ENCODE peak calls at places on chromosomes 4 and X, in ten cellular contexts. One of them, this sample, is unnamed.

GRCh38 chr4:52979020-52979419 is 116.9 kb downstream of the RASL11B start:
- DNase-seq in kidney: no peak
- DNase-seq in GM06990: no peak
- DNase-seq in neural progenitor cell: no peak
- DNase-seq in ascending aorta: no peak
- DNase-seq in fibroblast of mammary gland: peak
- DNase-seq in activated B cell treated with CpG ODN at 0.5 μM for 24 hours: no peak
- DNase-seq in GM10248: no peak
- DNase-seq in lower leg skin: no peak
- DNase-seq in stomach: no peak
- DNase-seq in this sample: no peak

GRCh38 chr4:156322592-156322991 is 368.9 kb upstream of the CTSO start:
- DNase-seq in neural progenitor cell: no peak
- DNase-seq in GM10248: no peak
- DNase-seq in stomach: no peak
- DNase-seq in lower leg skin: no peak
- DNase-seq in activated B cell treated with CpG ODN at 0.5 μM for 24 hours: no peak
- DNase-seq in fibroblast of mammary gland: peak
- DNase-seq in GM06990: no peak
- DNase-seq in ascending aorta: no peak
- DNase-seq in kidney: no peak
- DNase-seq in this sample: no peak

GRCh38 chr4:53061467-53061866 is 199.3 kb downstream of the RASL11B start:
- DNase-seq in neural progenitor cell: no peak
- DNase-seq in GM10248: no peak
- DNase-seq in kidney: no peak
- DNase-seq in ascending aorta: no peak
- DNase-seq in lower leg skin: no peak
- DNase-seq in fibroblast of mammary gland: no peak
- DNase-seq in activated B cell treated with CpG ODN at 0.5 μM for 24 hours: no peak
- DNase-seq in stomach: no peak
- DNase-seq in GM06990: no peak
- DNase-seq in this sample: no peak

GRCh38 chr4:182339246-182339645 is 96.0 kb downstream of the TENM3 start:
- DNase-seq in kidney: no peak
- DNase-seq in activated B cell treated with CpG ODN at 0.5 μM for 24 hours: no peak
- DNase-seq in fibroblast of mammary gland: no peak
- DNase-seq in lower leg skin: no peak
- DNase-seq in stomach: no peak
- DNase-seq in neural progenitor cell: peak
- DNase-seq in GM10248: no peak
- DNase-seq in ascending aorta: no peak
- DNase-seq in GM06990: no peak
- DNase-seq in this sample: no peak

GRCh38 chrX:74535211-74535621 is 79.2 kb downstream of the RLIM start:
- DNase-seq in neural progenitor cell: peak
- DNase-seq in stomach: no peak
- DNase-seq in GM10248: peak
- DNase-seq in kidney: no peak
- DNase-seq in ascending aorta: no peak
- DNase-seq in fibroblast of mammary gland: peak
- DNase-seq in GM06990: no peak
- DNase-seq in lower leg skin: no peak
- DNase-seq in activated B cell treated with CpG ODN at 0.5 μM for 24 hours: no peak
- DNase-seq in this sample: no peak

GRCh38 chrX:72478853-72479252 is 93.8 kb downstream of the HDAC8 start:
- DNase-seq in ascending aorta: no peak
- DNase-seq in GM06990: no peak
- DNase-seq in fibroblast of mammary gland: no peak
- DNase-seq in activated B cell treated with CpG ODN at 0.5 μM for 24 hours: no peak
- DNase-seq in kidney: no peak
- DNase-seq in GM10248: no peak
- DNase-seq in neural progenitor cell: no peak
- DNase-seq in lower leg skin: no peak
- DNase-seq in stomach: no peak
- DNase-seq in this sample: no peak

GRCh38 chr4:189088783-189089182 is 851.9 kb upstream of the FRG1 start:
- DNase-seq in fibroblast of mammary gland: no peak
- DNase-seq in stomach: no peak
- DNase-seq in ascending aorta: no peak
- DNase-seq in neural progenitor cell: no peak
- DNase-seq in kidney: no peak
- DNase-seq in GM10248: no peak
- DNase-seq in lower leg skin: no peak
- DNase-seq in GM06990: no peak
- DNase-seq in activated B cell treated with CpG ODN at 0.5 μM for 24 hours: no peak
- DNase-seq in this sample: no peak

GRCh38 chr4:27360651-27361347 is 500.2 kb downstream of the STIM2 start:
- DNase-seq in ascending aorta: no peak
- DNase-seq in activated B cell treated with CpG ODN at 0.5 μM for 24 hours: no peak
- DNase-seq in stomach: no peak
- DNase-seq in lower leg skin: no peak
- DNase-seq in GM06990: no peak
- DNase-seq in fibroblast of mammary gland: peak
- DNase-seq in neural progenitor cell: peak
- DNase-seq in kidney: no peak
- DNase-seq in GM10248: no peak
- DNase-seq in this sample: no peak

GRCh38 chrX:111270339-111270738 is at the start of gene CAPN6:
- DNase-seq in GM06990: no peak
- DNase-seq in neural progenitor cell: peak
- DNase-seq in stomach: peak
- DNase-seq in activated B cell treated with CpG ODN at 0.5 μM for 24 hours: no peak
- DNase-seq in lower leg skin: peak
- DNase-seq in fibroblast of mammary gland: peak
- DNase-seq in ascending aorta: no peak
- DNase-seq in kidney: peak
- DNase-seq in GM10248: no peak
- DNase-seq in this sample: no peak

GRCh38 chrX:108271397-108271787 is 166.8 kb downstream of the COL4A6 start:
- DNase-seq in GM10248: no peak
- DNase-seq in GM06990: no peak
- DNase-seq in stomach: no peak
- DNase-seq in activated B cell treated with CpG ODN at 0.5 μM for 24 hours: no peak
- DNase-seq in neural progenitor cell: no peak
- DNase-seq in kidney: no peak
- DNase-seq in fibroblast of mammary gland: no peak
- DNase-seq in ascending aorta: no peak
- DNase-seq in lower leg skin: no peak
- DNase-seq in this sample: no peak

GRCh38 chr4:2791518-2792395 is 1.1 kb upstream of the SH3BP2 start:
- DNase-seq in fibroblast of mammary gland: no peak
- DNase-seq in ascending aorta: peak
- DNase-seq in lower leg skin: peak
- DNase-seq in GM10248: no peak
- DNase-seq in GM06990: no peak
- DNase-seq in neural progenitor cell: peak
- DNase-seq in kidney: peak
- DNase-seq in stomach: peak
- DNase-seq in activated B cell treated with CpG ODN at 0.5 μM for 24 hours: peak
- DNase-seq in this sample: no peak

GRCh38 chrX:125378205-125378604 is 58.5 kb downstream of the TEX13C start:
- DNase-seq in fibroblast of mammary gland: no peak
- DNase-seq in lower leg skin: no peak
- DNase-seq in kidney: no peak
- DNase-seq in ascending aorta: no peak
- DNase-seq in activated B cell treated with CpG ODN at 0.5 μM for 24 hours: no peak
- DNase-seq in stomach: no peak
- DNase-seq in neural progenitor cell: no peak
- DNase-seq in GM06990: no peak
- DNase-seq in GM10248: no peak
- DNase-seq in this sample: no peak
- TF ChIP-seq CTCF in fibroblast of mammary gland: no peak
- TF ChIP-seq CTCF in lower leg skin: no peak
- TF ChIP-seq CTCF in kidney: no peak
- TF ChIP-seq CTCF in ascending aorta: no peak
- TF ChIP-seq CTCF in activated B cell treated with CpG ODN at 0.5 μM for 24 hours: no peak
- TF ChIP-seq CTCF in stomach: no peak
- TF ChIP-seq CTCF in neural progenitor cell: no peak
- TF ChIP-seq CTCF in GM06990: no peak
- TF ChIP-seq CTCF in GM10248: no peak
- TF ChIP-seq CTCF in this sample: no peak

DNA sequence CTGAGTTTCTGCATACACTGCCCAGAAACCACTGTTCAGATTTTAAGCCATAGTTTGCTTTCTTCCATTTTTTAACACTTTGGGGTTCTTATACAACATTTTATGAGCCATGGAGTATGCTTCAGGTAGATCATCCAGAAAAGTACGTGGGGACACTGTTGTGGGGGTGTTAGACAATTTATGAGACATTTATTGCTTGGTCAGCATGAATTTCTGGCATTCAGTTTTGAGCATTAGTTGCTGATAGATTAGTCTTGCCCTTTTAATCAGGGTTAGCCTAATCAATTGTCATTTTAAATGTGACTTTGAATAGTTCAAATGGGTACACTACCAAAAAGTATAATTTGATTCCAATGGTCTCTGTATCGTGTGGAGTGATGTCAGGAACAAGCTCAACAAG is 434.9 kb downstream of the GPM6A start:
- DNase-seq in stomach: no peak
- DNase-seq in GM10248: no peak
- DNase-seq in lower leg skin: no peak
- DNase-seq in activated B cell treated with CpG ODN at 0.5 μM for 24 hours: no peak
- DNase-seq in ascending aorta: no peak
- DNase-seq in kidney: no peak
- DNase-seq in neural progenitor cell: no peak
- DNase-seq in GM06990: no peak
- DNase-seq in fibroblast of mammary gland: no peak
- DNase-seq in this sample: no peak
- TF ChIP-seq CTCF in stomach: no peak
- TF ChIP-seq CTCF in GM10248: no peak
- TF ChIP-seq CTCF in lower leg skin: no peak
- TF ChIP-seq CTCF in activated B cell treated with CpG ODN at 0.5 μM for 24 hours: no peak
- TF ChIP-seq CTCF in ascending aorta: no peak
- TF ChIP-seq CTCF in kidney: no peak
- TF ChIP-seq CTCF in neural progenitor cell: no peak
- TF ChIP-seq CTCF in GM06990: no peak
- TF ChIP-seq CTCF in fibroblast of mammary gland: no peak
- TF ChIP-seq CTCF in this sample: no peak

GRCh38 chr4:98632258-98632657 is 26.2 kb downstream of the TSPAN5 start:
- DNase-seq in lower leg skin: no peak
- DNase-seq in stomach: no peak
- DNase-seq in neural progenitor cell: no peak
- DNase-seq in GM06990: no peak
- DNase-seq in GM10248: no peak
- DNase-seq in ascending aorta: no peak
- DNase-seq in kidney: no peak
- DNase-seq in activated B cell treated with CpG ODN at 0.5 μM for 24 hours: no peak
- DNase-seq in fibroblast of mammary gland: no peak
- DNase-seq in this sample: no peak

GRCh38 chr4:98633159-98633558 is 25.3 kb downstream of the TSPAN5 start:
- DNase-seq in GM10248: no peak
- DNase-seq in kidney: no peak
- DNase-seq in activated B cell treated with CpG ODN at 0.5 μM for 24 hours: no peak
- DNase-seq in fibroblast of mammary gland: no peak
- DNase-seq in stomach: no peak
- DNase-seq in ascending aorta: no peak
- DNase-seq in GM06990: no peak
- DNase-seq in lower leg skin: no peak
- DNase-seq in neural progenitor cell: no peak
- DNase-seq in this sample: no peak

GRCh38 chr4:98627883-98628282 is 30.5 kb downstream of the TSPAN5 start:
- DNase-seq in fibroblast of mammary gland: peak
- DNase-seq in GM10248: no peak
- DNase-seq in neural progenitor cell: no peak
- DNase-seq in GM06990: no peak
- DNase-seq in ascending aorta: no peak
- DNase-seq in activated B cell treated with CpG ODN at 0.5 μM for 24 hours: no peak
- DNase-seq in stomach: no peak
- DNase-seq in kidney: no peak
- DNase-seq in lower leg skin: no peak
- DNase-seq in this sample: no peak

GRCh38 chr4:98631506-98631905 is 26.9 kb downstream of the TSPAN5 start:
- DNase-seq in lower leg skin: no peak
- DNase-seq in GM06990: no peak
- DNase-seq in ascending aorta: no peak
- DNase-seq in kidney: no peak
- DNase-seq in stomach: no peak
- DNase-seq in activated B cell treated with CpG ODN at 0.5 μM for 24 hours: no peak
- DNase-seq in neural progenitor cell: no peak
- DNase-seq in fibroblast of mammary gland: no peak
- DNase-seq in GM10248: no peak
- DNase-seq in this sample: no peak

DNA sequence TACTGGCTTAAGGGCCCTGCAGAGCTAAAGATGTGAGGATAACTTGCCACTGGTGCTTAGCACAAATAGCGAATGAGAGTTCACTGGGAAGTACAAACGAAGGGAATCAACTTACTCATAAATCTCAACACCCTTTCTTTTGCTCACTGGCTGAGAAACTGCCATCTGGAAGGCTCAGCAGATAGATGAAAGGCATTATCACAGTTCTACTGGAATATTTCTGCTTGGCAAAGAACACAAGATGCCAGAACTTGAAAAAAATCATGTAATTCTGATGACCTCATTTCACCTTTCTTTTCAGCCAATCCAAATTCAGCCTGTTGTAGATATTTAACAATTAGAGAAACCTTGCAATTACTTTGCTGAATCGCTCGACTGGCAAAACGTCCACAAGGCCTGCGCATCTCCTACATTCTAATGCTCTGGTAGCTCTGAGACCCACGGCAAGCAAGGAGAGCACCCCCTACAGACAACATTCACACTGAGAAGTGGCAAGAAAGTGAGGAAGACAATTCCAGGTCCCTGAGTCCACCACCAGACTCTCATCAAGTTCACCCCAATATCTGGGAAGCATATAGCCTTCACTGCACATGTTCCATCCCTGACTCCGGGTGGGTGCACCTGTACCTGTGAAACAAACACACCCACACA is 27.5 kb downstream of the TSPAN5 start:
- DNase-seq in neural progenitor cell: no peak
- DNase-seq in lower leg skin: no peak
- DNase-seq in fibroblast of mammary gland: peak
- DNase-seq in GM10248: no peak
- DNase-seq in activated B cell treated with CpG ODN at 0.5 μM for 24 hours: no peak
- DNase-seq in ascending aorta: no peak
- DNase-seq in GM06990: no peak
- DNase-seq in kidney: no peak
- DNase-seq in stomach: no peak
- DNase-seq in this sample: no peak
- TF ChIP-seq CTCF in neural progenitor cell: peak
- TF ChIP-seq CTCF in lower leg skin: no peak
- TF ChIP-seq CTCF in fibroblast of mammary gland: peak
- TF ChIP-seq CTCF in GM10248: no peak
- TF ChIP-seq CTCF in activated B cell treated with CpG ODN at 0.5 μM for 24 hours: no peak
- TF ChIP-seq CTCF in ascending aorta: no peak
- TF ChIP-seq CTCF in GM06990: no peak
- TF ChIP-seq CTCF in kidney: no peak
- TF ChIP-seq CTCF in stomach: no peak
- TF ChIP-seq CTCF in this sample: no peak

DNA sequence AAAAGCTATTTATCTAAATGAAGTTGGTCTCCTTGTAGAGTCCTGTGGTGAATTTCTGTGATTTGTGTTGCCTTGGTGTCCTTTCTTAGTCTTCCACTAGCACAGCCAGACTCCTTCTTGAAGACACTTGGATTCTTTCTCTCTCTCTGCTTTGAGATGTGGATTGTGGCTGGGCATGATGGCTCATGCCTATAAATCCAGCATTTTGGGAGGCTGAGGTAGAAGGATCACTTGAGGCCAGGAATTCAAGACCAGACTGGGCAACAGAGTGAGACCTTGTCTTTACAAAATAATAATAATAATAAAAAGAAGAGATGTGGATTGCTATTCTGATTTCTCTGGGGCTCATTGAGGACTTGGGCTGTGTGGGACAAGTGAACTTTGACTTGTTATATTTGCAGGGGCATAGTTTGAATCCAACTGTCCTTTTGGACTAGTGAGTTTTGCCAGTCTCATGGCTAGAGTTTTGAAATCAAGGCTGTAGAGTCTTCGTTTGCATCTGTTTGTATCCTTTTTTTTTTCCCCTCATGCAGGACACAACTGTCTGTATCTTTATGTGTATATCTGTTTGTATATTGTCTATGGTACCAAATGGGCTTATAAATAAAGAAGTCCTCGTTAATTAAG is 11.1 kb upstream of the SMIM14 start:
- DNase-seq in kidney: no peak
- DNase-seq in GM10248: no peak
- DNase-seq in ascending aorta: no peak
- DNase-seq in activated B cell treated with CpG ODN at 0.5 μM for 24 hours: no peak
- DNase-seq in neural progenitor cell: no peak
- DNase-seq in GM06990: no peak
- DNase-seq in lower leg skin: no peak
- DNase-seq in stomach: no peak
- DNase-seq in fibroblast of mammary gland: no peak
- DNase-seq in this sample: no peak
- TF ChIP-seq CTCF in kidney: no peak
- TF ChIP-seq CTCF in GM10248: no peak
- TF ChIP-seq CTCF in ascending aorta: no peak
- TF ChIP-seq CTCF in activated B cell treated with CpG ODN at 0.5 μM for 24 hours: no peak
- TF ChIP-seq CTCF in neural progenitor cell: no peak
- TF ChIP-seq CTCF in GM06990: no peak
- TF ChIP-seq CTCF in lower leg skin: no peak
- TF ChIP-seq CTCF in stomach: no peak
- TF ChIP-seq CTCF in fibroblast of mammary gland: no peak
- TF ChIP-seq CTCF in this sample: no peak

This sample was measured in CD4-positive, alpha-beta T cell.